ENCODE peak calls at places on chromosomes 2 and 18, in four cellular contexts. One of them, this sample, is unnamed.

GRCh38 chr2:199308567-199308966 is 149.2 kb downstream of the SATB2 start:
- DNase-seq in aorta: no peak
- DNase-seq in A549: no peak
- DNase-seq in right cardiac atrium: no peak
- DNase-seq in this sample: no peak

GRCh38 chr18:1618364-1618763 is 713.7 kb downstream of the ADCYAP1 start:
- DNase-seq in aorta: no peak
- DNase-seq in A549: no peak
- DNase-seq in right cardiac atrium: no peak
- DNase-seq in this sample: no peak

GRCh38 chr2:1744446-1745170 is at the start of gene PXDN:
- DNase-seq in aorta: peak; percentile 89
- DNase-seq in A549: no peak
- DNase-seq in right cardiac atrium: peak; percentile 91
- DNase-seq in this sample: peak; percentile 74

GRCh38 chr2:64643838-64644219 is 9.9 kb downstream of the SERTAD2 start:
- DNase-seq in aorta: no peak
- DNase-seq in A549: no peak
- DNase-seq in right cardiac atrium: no peak
- DNase-seq in this sample: no peak

GRCh38 chr2:231222318-231223000 is 24.0 kb downstream of the ARMC9 start:
- DNase-seq in aorta: no peak
- DNase-seq in A549: no peak
- DNase-seq in right cardiac atrium: no peak
- DNase-seq in this sample: no peak

GRCh38 chr2:157194097-157194688 is 63.3 kb upstream of the GALNT5 start:
- DNase-seq in aorta: no peak
- DNase-seq in A549: peak; percentile 20
- DNase-seq in right cardiac atrium: no peak
- DNase-seq in this sample: no peak

GRCh38 chr2:84797271-84797670 is 83.6 kb downstream of the TRABD2A start:
- DNase-seq in aorta: no peak
- DNase-seq in A549: no peak
- DNase-seq in right cardiac atrium: no peak
- DNase-seq in this sample: no peak

GRCh38 chr2:18412980-18413793 is 147.3 kb downstream of the RDH14 start:
- DNase-seq in aorta: no peak
- DNase-seq in A549: no peak
- DNase-seq in right cardiac atrium: no peak
- DNase-seq in this sample: no peak

GRCh38 chr18:10798727-10799435 is 273.1 kb downstream of the NAPG start:
- DNase-seq in aorta: no peak
- DNase-seq in A549: peak; percentile 18
- DNase-seq in right cardiac atrium: no peak
- DNase-seq in this sample: no peak

GRCh38 chr2:232352511-232353091 is 25.9 kb upstream of the ALPP start:
- DNase-seq in aorta: peak; percentile 69
- DNase-seq in A549: no peak
- DNase-seq in right cardiac atrium: no peak
- DNase-seq in this sample: no peak

GRCh38 chr2:61057562-61057961 is 8.1 kb upstream of the SANBR start:
- DNase-seq in aorta: no peak
- DNase-seq in A549: no peak
- DNase-seq in right cardiac atrium: no peak
- DNase-seq in this sample: no peak

DNA sequence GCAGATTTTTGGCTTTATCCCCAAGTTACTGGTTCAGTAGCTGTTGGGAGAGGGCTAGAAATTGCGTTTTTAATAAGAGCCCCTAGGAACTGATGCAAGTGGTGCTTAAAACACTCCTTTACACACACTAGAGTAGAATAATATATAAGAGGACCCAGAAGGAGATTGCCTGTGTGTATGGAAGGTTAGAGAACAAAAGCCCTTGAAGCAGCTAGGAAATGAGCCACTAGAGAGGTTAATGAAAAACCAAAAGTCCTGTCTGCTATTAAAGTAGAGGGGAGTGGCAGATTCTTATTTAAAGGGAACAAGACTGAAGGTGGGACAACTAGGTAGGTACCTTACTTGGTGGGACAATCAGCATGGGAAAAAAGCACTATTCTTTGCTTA is 14.4 kb upstream of the SLC39A10 start:
- DNase-seq in aorta: no peak
- DNase-seq in A549: no peak
- DNase-seq in right cardiac atrium: no peak
- DNase-seq in this sample: no peak
- H3K4me1 ChIP-seq in aorta: no peaks in the 10 kb centered on the region
- H3K4me1 ChIP-seq in A549: peaks cover 16% of the 10 kb centered on the region
- H3K4me1 ChIP-seq in right cardiac atrium: no peaks in the 10 kb centered on the region
- H3K4me1 ChIP-seq in this sample: no peaks in the 10 kb centered on the region

GRCh38 chr18:80026363-80026762 is 7.9 kb upstream of the RBFA start:
- DNase-seq in aorta: no peak
- DNase-seq in A549: no peak
- DNase-seq in right cardiac atrium: no peak
- DNase-seq in this sample: no peak

GRCh38 chr18:80022613-80023012 is 11.6 kb upstream of the RBFA start:
- DNase-seq in aorta: no peak
- DNase-seq in A549: no peak
- DNase-seq in right cardiac atrium: no peak
- DNase-seq in this sample: no peak

DNA sequence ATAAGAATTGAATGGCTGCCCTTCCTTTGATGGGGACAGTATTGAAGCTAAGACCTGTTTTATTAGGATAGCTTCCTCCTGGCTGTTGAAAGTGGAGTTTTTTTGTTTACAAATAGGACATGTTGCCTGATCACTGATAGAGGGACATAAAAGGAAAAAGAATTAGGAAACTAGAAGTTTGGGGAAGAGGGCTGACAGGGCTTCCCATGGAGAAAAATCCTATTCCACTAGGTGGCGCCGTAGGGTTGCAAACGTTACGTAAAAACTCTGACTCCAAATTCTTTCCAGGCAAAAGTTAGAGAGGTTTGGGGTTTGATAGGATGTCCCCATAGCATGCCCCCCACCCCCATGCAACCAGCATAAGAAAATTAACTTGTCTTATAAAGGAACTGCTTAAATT is 11.1 kb upstream of the RBFA start:
- DNase-seq in aorta: no peak
- DNase-seq in A549: no peak
- DNase-seq in right cardiac atrium: no peak
- DNase-seq in this sample: no peak
- H3K9me3 ChIP-seq in aorta: peaks cover 16% of the 10 kb centered on the region
- H3K9me3 ChIP-seq in A549: peaks cover 12% of the 10 kb centered on the region
- H3K9me3 ChIP-seq in right cardiac atrium: peaks cover 14% of the 10 kb centered on the region
- H3K9me3 ChIP-seq in this sample: peaks cover 97% of the 10 kb centered on the region

DNA sequence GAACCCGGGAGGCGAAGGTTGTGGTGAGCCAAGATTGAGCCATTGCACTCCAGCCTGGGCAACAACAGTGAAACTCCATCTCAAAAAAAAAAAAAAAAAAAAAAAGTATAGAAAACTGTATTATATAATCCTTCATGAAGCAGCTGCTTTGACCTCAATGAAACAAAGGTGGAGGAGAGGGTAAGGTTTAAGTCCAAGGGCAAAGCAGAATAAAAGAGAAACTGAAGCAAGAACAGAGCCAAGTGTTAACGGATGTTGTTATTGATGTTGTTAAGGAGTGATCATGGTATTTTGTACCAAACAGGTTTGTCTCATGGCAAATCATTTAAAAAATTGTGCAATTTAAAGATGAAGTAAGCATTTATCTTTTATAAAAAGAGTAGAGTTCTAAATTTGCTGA is 7.4 kb downstream of the RAPH1 start:
- DNase-seq in aorta: no peak
- DNase-seq in A549: no peak
- DNase-seq in right cardiac atrium: no peak
- DNase-seq in this sample: no peak
- H3K4me1 ChIP-seq in aorta: no peaks in the 10 kb centered on the region
- H3K4me1 ChIP-seq in A549: peaks cover 9% of the 10 kb centered on the region
- H3K4me1 ChIP-seq in right cardiac atrium: peaks cover 4% of the 10 kb centered on the region
- H3K4me1 ChIP-seq in this sample: peaks cover 37% of the 10 kb centered on the region

DNA sequence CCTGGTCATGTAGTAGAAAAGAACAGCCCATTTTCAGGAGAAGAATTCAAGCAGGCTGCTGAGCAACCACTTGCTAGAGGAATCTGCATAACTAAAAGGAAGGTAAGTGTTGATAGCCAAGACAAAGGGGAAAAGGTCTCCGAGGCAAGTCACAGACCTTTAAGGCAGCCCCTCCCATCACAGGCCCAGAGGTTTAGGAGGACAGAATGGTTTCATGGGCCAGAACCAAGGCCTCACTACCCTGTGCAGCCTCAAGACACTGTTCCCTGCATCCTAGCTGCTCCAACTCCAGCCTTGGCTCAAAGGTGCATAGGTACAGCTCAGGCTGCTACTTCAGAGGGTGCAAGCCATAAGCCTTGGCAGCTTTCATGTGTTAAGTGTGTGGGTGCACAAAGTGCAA is 238.6 kb upstream of the CYP26B1 start:
- DNase-seq in aorta: no peak
- DNase-seq in A549: no peak
- DNase-seq in right cardiac atrium: no peak
- DNase-seq in this sample: no peak
- H3K9me3 ChIP-seq in aorta: peaks cover 3% of the 10 kb centered on the region
- H3K9me3 ChIP-seq in A549: peaks cover 26% of the 10 kb centered on the region
- H3K9me3 ChIP-seq in right cardiac atrium: peaks cover 3% of the 10 kb centered on the region
- H3K9me3 ChIP-seq in this sample: peaks cover 25% of the 10 kb centered on the region

DNA sequence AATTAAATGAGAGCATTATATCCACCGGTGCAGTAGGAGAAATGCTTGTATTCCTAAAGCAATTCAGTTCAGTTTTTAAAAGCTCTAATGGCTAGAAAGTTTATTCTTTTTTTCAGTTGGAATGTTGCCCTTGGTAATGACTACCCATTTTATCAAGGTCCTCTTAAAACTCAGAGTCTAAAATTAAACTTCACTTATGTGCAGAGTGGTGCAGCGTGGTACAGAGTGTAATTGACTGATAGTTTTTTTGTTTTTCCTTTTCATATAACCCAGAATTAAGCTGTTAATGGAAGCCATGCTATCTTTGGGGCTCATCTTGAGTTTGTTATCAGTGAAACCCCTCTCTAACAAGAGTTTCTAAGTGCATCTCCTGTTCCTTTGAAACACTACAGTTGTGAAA is 21.4 kb downstream of the NCOA1 start:
- DNase-seq in aorta: no peak
- DNase-seq in A549: no peak
- DNase-seq in right cardiac atrium: no peak
- DNase-seq in this sample: no peak
- H3K4me1 ChIP-seq in aorta: peaks cover 3% of the 10 kb centered on the region
- H3K4me1 ChIP-seq in A549: peaks cover 22% of the 10 kb centered on the region
- H3K4me1 ChIP-seq in right cardiac atrium: peaks cover 10% of the 10 kb centered on the region
- H3K4me1 ChIP-seq in this sample: peaks cover 84% of the 10 kb centered on the region

GRCh38 chr2:14422426-14422825 is 210.1 kb upstream of the LRATD1 start:
- DNase-seq in aorta: no peak
- DNase-seq in A549: no peak
- DNase-seq in right cardiac atrium: no peak
- DNase-seq in this sample: no peak
- H3K9me3 ChIP-seq in aorta: no peaks in the 10 kb centered on the region
- H3K9me3 ChIP-seq in A549: peaks cover 12% of the 10 kb centered on the region
- H3K9me3 ChIP-seq in right cardiac atrium: no peaks in the 10 kb centered on the region
- H3K9me3 ChIP-seq in this sample: no peaks in the 10 kb centered on the region

GRCh38 chr2:6773694-6774044 is 92.0 kb downstream of the CMPK2 start:
- DNase-seq in aorta: no peak
- DNase-seq in A549: no peak
- DNase-seq in right cardiac atrium: no peak
- DNase-seq in this sample: no peak
- H3K4me1 ChIP-seq in aorta: no peaks in the 10 kb centered on the region
- H3K4me1 ChIP-seq in A549: no peaks in the 10 kb centered on the region
- H3K4me1 ChIP-seq in right cardiac atrium: no peaks in the 10 kb centered on the region
- H3K4me1 ChIP-seq in this sample: peaks cover 13% of the 10 kb centered on the region

GRCh38 chr2:189997016-189997415 is 65.5 kb downstream of the MSTN start:
- DNase-seq in aorta: no peak
- DNase-seq in A549: no peak
- DNase-seq in right cardiac atrium: no peak
- DNase-seq in this sample: no peak
- H3K9me3 ChIP-seq in aorta: peaks cover 4% of the 10 kb centered on the region
- H3K9me3 ChIP-seq in A549: peaks cover 17% of the 10 kb centered on the region
- H3K9me3 ChIP-seq in right cardiac atrium: peaks cover 2% of the 10 kb centered on the region
- H3K9me3 ChIP-seq in this sample: peaks cover 73% of the 10 kb centered on the region

GRCh38 chr18:46260016-46260878 is 156.1 kb downstream of the HAUS1 start:
- DNase-seq in aorta: no peak
- DNase-seq in A549: no peak
- DNase-seq in right cardiac atrium: no peak
- DNase-seq in this sample: no peak

GRCh38 chr18:46261799-46262198 is 157.6 kb downstream of the HAUS1 start:
- DNase-seq in aorta: no peak
- DNase-seq in A549: no peak
- DNase-seq in right cardiac atrium: no peak
- DNase-seq in this sample: no peak

GRCh38 chr18:46262856-46263255 is 158.7 kb downstream of the HAUS1 start:
- DNase-seq in aorta: no peak
- DNase-seq in A549: no peak
- DNase-seq in right cardiac atrium: no peak
- DNase-seq in this sample: no peak

GRCh38 chr18:46264255-46264654 is 160.1 kb downstream of the HAUS1 start:
- DNase-seq in aorta: no peak
- DNase-seq in A549: peak; percentile 2
- DNase-seq in right cardiac atrium: no peak
- DNase-seq in this sample: no peak

DNA sequence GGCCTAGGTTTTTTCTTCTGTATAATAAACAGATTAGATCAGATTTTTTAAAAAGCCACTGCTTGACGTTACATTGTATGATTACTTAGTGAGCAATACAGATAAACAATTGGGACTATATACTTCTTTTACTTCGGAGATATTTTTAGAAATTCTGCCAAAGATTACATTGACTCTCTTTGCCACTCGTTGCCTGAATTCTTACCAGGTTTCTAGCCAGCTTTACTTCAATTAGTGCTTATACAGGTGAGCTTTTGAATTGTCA is 156.6 kb downstream of the HAUS1 start:
- DNase-seq in aorta: no peak
- DNase-seq in A549: no peak
- DNase-seq in right cardiac atrium: no peak
- DNase-seq in this sample: no peak
- H3K4me1 ChIP-seq in aorta: peaks cover 2% of the 10 kb centered on the region
- H3K4me1 ChIP-seq in A549: no peaks in the 10 kb centered on the region
- H3K4me1 ChIP-seq in right cardiac atrium: peaks cover 8% of the 10 kb centered on the region
- H3K4me1 ChIP-seq in this sample: peaks cover 81% of the 10 kb centered on the region

DNA sequence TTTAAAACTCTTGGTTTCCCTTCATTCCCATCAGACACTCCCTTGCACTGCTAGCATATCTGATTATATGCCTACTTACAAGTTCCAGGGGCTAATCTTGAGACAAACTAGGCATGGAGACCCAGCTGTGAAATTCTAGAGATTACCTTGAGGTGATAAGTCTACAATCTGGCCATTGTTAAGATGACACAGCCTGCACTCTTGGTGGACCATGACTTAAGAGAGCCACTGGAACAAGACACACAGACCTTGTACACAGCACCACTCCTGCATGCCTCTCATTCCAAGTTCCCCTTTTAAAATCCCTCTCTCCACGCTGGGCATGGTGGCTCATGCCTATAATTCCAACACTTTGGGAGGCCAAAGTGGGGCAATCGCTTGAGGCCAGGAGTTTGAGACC is 387.2 kb upstream of the DCC start:
- DNase-seq in aorta: no peak
- DNase-seq in A549: no peak
- DNase-seq in right cardiac atrium: no peak
- DNase-seq in this sample: no peak
- H3K9me3 ChIP-seq in aorta: peaks cover 1% of the 10 kb centered on the region
- H3K9me3 ChIP-seq in A549: no peaks in the 10 kb centered on the region
- H3K9me3 ChIP-seq in right cardiac atrium: no peaks in the 10 kb centered on the region
- H3K9me3 ChIP-seq in this sample: no peaks in the 10 kb centered on the region

This sample was measured in left ventricle myocardium inferior.